ENCODE peak calls at places on chromosome 1, in seven cellular contexts. J, H, N, P, D, Z and T are unnamed samples.

GRCh38 chr1:216600730-216601426 is 122.4 kb downstream of the ESRRG start:
- DNase-seq in H (no peak), J (peak; percentile 88), N (no peak), Z (peak; percentile 87), D (peak; percentile 93), P (peak; percentile 81), T (no peak)

GRCh38 chr1:149993764-149994163 is 16.8 kb downstream of the OTUD7B start:
- DNase-seq in N (no peak), J (no peak), P (no peak), D (no peak), Z (no peak), H (no peak), T (no peak)

GRCh38 chr1:200198247-200198646 is 170.7 kb downstream of the NR5A2 start:
- DNase-seq in P (no peak), J (no peak), D (no peak), Z (no peak), N (no peak), H (no peak), T (no peak)

GRCh38 chr1:235758931-235759330 is 107.8 kb downstream of the LYST start:
- DNase-seq in Z (no peak), N (no peak), D (no peak), H (no peak), J (peak; percentile 41), P (no peak), T (no peak)

GRCh38 chr1:200039849-200040479 is 12.5 kb downstream of the NR5A2 start:
- DNase-seq in J (peak; percentile 36), N (no peak), H (no peak), Z (no peak), P (no peak), D (no peak), T (no peak)

GRCh38 chr1:27122652-27123051 is 32.3 kb downstream of the SLC9A1 start:
- DNase-seq in N (no peak), J (no peak), D (peak; percentile 29), Z (peak; percentile 82), H (no peak), P (peak; percentile 40), T (no peak)

GRCh38 chr1:93607814-93608187 is 73.8 kb downstream of the BCAR3 start:
- DNase-seq in Z (no peak), H (no peak), P (no peak), D (no peak), N (no peak), J (no peak), T (no peak)

GRCh38 chr1:23578311-23578996 is 19.2 kb upstream of the ID3 start:
- DNase-seq in N (no peak), P (no peak), H (no peak), D (no peak), J (no peak), Z (no peak), T (no peak)

GRCh38 chr1:151058682-151059341 is 610 bp downstream of the CDC42SE1 start:
- DNase-seq in P (no peak), Z (no peak), D (peak; percentile 13), N (no peak), J (peak; percentile 53), H (peak; percentile 10), T (no peak)